ENCODE peak calls at places on chromosomes 7 and 10, in four cellular contexts. S is A549, Q is suprapubic skin, L is thoracic aorta. X is an unnamed sample.

GRCh38 chr10:73083234-73083633 is 13.4 kb downstream of the P4HA1 start:
- DNase-seq in S (no peak), Q (no peak), L (no peak), X (no peak)

GRCh38 chr7:134948246-134948645 is 38.1 kb upstream of the AGBL3 start:
- DNase-seq in S (no peak), Q (no peak), L (no peak), X (no peak)

GRCh38 chr7:75914169-75914654 is 743 bp upstream of the POR start:
- DNase-seq in S (peak), Q (no peak), L (no peak), X (no peak)

GRCh38 chr10:102421645-102422585 is 1.3 kb downstream of the FBXL15 start:
- DNase-seq in S (no peak), Q (no peak), L (no peak), X (no peak)

GRCh38 chr7:4845740-4846142 is 16.1 kb downstream of the PAPOLB start:
- DNase-seq in S (no peak), Q (no peak), L (no peak), X (no peak)

GRCh38 chr7:26937956-26938623 is 73.7 kb upstream of the SKAP2 start:
- DNase-seq in S (peak), Q (no peak), L (no peak), X (no peak)

GRCh38 chr10:73774637-73775036 is 7.2 kb upstream of the CHCHD1 start:
- DNase-seq in S (peak), Q (no peak), L (no peak), X (no peak)

GRCh38 chr7:69465262-69465661 is 133.0 kb upstream of the AUTS2 start:
- DNase-seq in S (no peak), Q (no peak), L (no peak), X (no peak)

GRCh38 chr10:23496727-23497126 is 57.9 kb downstream of the OTUD1 start:
- DNase-seq in S (no peak), Q (no peak), L (no peak), X (no peak)

GRCh38 chr7:28595081-28595480 is 182.8 kb downstream of the CREB5 start:
- DNase-seq in S (no peak), Q (no peak), L (no peak), X (no peak)

GRCh38 chr10:29204119-29204518 is 84.8 kb upstream of the LYZL1 start:
- DNase-seq in S (no peak), Q (no peak), L (no peak), X (no peak)

GRCh38 chr7:9013940-9014339 is 580.5 kb downstream of the NXPH1 start:
- DNase-seq in S (no peak), Q (no peak), L (no peak), X (no peak)

GRCh38 chr7:42956062-42956461 is 23.9 kb downstream of the MRPL32 start:
- DNase-seq in S (no peak), Q (no peak), L (no peak), X (no peak)

GRCh38 chr10:43846968-43847367 is 198.3 kb upstream of the ZNF32 start:
- DNase-seq in S (no peak), Q (no peak), L (no peak), X (no peak)

GRCh38 chr10:484925-485661 is 204.4 kb downstream of the DIP2C start:
- DNase-seq in S (no peak), Q (peak), L (no peak), X (peak)

GRCh38 chr7:132755538-132756481 is 179.5 kb upstream of the PLXNA4 start:
- DNase-seq in S (no peak), Q (no peak), L (no peak), X (no peak)

GRCh38 chr7:66152538-66153191 is 38.0 kb downstream of the CRCP start:
- DNase-seq in S (no peak), Q (no peak), L (no peak), X (no peak)
- H3K27ac ChIP-seq in S (no peak), Q (peak), L (no peak), X (peak)

DNA sequence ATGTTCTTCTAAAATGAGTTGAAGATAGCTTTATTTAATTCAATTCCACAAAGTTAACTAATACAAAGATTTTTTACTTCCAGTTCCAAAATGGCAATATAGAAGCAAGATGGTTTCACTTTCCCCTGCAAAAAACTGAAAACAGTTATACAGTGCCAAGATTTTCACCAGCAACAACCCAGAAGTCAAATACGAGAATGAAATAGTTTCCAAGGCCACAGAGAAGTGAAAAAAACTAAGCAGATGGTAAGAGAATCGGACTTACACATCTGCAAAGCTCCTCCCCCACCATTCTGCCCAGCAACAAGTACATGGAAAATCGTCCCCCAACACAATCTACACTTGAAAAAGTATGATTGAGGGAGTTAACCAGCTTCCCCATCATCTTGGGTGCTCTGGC is 30.3 kb upstream of the KEL start:
- DNase-seq in S (no peak), Q (no peak), L (no peak), X (no peak)
- H3K4me3 ChIP-seq in S (no peak), Q (no peak), L (no peak), X (no peak)

GRCh38 chr7:131536361-131536849 is 20.0 kb downstream of the PODXL start:
- DNase-seq in S (no peak), Q (no peak), L (no peak), X (no peak)

GRCh38 chr7:131533151-131533559 is 23.3 kb downstream of the PODXL start:
- DNase-seq in S (no peak), Q (no peak), L (no peak), X (no peak)

GRCh38 chr7:131537581-131537980 is 18.8 kb downstream of the PODXL start:
- DNase-seq in S (no peak), Q (no peak), L (no peak), X (no peak)

GRCh38 chr7:131532570-131533091 is 23.8 kb downstream of the PODXL start:
- DNase-seq in S (no peak), Q (no peak), L (no peak), X (no peak)

DNA sequence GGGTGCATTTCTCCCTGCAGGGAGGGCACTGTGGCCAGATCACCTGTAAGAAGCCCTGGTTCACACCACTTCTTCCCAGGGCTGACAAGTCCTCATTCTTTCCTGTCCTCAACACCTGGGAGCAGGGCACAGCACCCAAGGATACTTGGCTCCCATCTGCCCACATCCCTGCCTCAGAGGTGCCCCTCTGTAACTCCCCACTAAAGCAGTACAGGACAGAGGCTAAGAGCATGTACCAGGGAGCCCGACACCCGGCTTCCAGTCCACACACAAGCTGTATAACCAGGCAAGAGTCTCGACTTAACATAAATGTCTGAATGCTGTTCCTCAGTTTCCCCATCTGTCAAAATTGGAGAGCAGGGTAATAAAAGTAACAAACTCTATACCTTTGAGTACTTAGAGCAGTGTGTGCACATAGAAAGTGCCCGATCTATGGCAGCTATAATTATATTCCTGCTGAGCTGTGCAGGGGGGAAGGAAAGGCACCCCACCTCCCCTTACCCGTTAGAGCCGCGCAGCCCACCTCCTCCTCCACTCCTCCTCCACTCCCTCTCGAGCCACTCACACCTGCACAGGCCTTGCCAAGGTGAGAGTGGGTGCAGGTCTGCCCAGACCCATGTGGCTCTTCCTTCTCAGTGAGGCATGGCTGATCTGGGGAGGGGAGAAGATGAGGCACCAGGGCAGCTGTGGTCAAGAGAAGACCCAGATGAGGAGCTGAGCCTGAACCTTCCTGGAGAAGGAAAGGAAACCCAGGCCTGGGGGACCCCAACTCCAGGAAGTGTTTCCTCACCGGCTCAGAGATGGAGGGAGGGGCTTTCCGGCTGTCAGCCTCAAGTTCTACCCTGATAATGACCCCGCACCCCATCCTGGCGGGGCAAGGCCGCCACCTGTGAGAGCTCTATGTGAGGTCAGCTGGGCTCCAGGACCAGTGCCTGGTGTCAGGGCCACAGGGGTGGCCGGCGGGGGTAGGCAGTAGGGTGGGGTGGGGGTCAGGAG is 22.6 kb downstream of the PODXL start:
- DNase-seq in S (no peak), Q (no peak), L (no peak), X (no peak)
- H3K27ac ChIP-seq in S (no peak), Q (no peak), L (no peak), X (peak)

DNA sequence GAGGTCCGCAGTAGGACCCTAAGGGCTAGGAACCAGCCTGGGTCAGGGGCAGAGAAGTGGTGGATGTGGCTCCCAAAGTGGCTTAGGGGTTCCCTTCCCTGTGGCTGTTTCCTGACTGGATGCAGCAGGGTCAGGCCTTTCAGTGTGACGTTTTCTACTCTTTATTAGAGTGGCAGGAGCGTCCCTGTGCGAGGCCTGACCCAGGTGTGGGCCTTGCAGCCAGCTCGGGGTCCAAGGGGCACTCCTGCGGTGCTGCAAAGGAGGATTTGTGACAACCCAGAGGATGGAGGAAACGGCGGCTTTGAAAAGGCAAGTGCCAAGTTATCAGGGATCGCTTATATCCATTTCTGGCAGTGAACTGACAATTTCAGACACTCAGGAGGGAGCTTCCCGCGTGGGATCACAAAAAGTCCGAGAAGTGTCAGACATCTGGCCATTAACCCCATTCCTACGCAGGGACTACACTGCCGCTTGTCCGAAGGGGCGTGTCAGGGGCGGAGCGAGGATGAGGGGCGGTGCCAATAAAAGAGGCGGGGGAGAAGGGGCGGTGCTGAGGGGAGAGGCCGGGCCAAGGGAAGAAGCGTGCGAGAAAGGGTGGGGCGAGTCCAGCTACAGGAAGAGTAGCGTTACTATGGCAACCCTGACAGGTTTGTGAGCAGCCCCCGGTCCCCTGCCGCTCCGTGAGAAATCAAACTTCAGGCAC is 98.8 kb upstream of the ZNF722 start:
- DNase-seq in S (no peak), Q (no peak), L (peak), X (no peak)
- H3K4me3 ChIP-seq in S (no peak), Q (peak), L (peak), X (peak)

GRCh38 chr10:106515206-106515790 is 649.2 kb downstream of the SORCS1 start:
- DNase-seq in S (no peak), Q (no peak), L (no peak), X (no peak)
- H3K27ac ChIP-seq in S (no peak), Q (no peak), L (no peak), X (no peak)

GRCh38 chr10:3045471-3046209 is 21.7 kb upstream of the PFKP start:
- DNase-seq in S (peak), Q (no peak), L (no peak), X (peak)
- H3K4me3 ChIP-seq in S (no peak), Q (no peak), L (peak), X (no peak)

X was measured in ascending aorta.